ENCODE peak calls at places on chromosomes 3 and 15, in nine cellular contexts. B, S, Q, P, D, T, V, I and E are unnamed samples.

GRCh38 chr3:177146646-177147045 is 50.6 kb downstream of the TBL1XR1 start:
- DNase-seq in I (no peak), S (no peak), B (peak; percentile 80), Q (no peak), P (no peak), T (no peak), V (no peak), D (no peak), E (peak; percentile 3)

GRCh38 chr15:79967331-79968182 is 3.4 kb downstream of the BCL2A1 start:
- DNase-seq in V (no peak), D (no peak), P (no peak), I (no peak), T (no peak), B (no peak), S (no peak), Q (no peak), E (no peak)

GRCh38 chr3:65953301-65953812 is 85.4 kb downstream of the MAGI1 start:
- DNase-seq in S (no peak), P (no peak), Q (peak; percentile 66), D (no peak), V (no peak), I (peak; percentile 28), B (no peak), T (no peak), E (no peak)

GRCh38 chr15:49343546-49343945 is 79.5 kb upstream of the FGF7 start:
- DNase-seq in S (no peak), D (no peak), P (no peak), I (no peak), Q (no peak), V (no peak), B (no peak), T (no peak), E (no peak)

GRCh38 chr3:149277338-149277813 is 55.7 kb upstream of the CP start:
- DNase-seq in Q (no peak), T (no peak), D (no peak), B (peak; percentile 77), S (no peak), V (no peak), P (no peak), I (peak; percentile 81), E (no peak)

GRCh38 chr3:185630182-185630622 is 44.1 kb downstream of the SENP2 start:
- DNase-seq in P (peak; percentile 53), S (peak; percentile 71), T (no peak), V (no peak), I (peak; percentile 53), Q (peak; percentile 44), D (no peak), B (peak; percentile 77), E (no peak)

GRCh38 chr3:71583569-71584215 is at the start of gene FOXP1:
- DNase-seq in P (peak; percentile 69), S (peak; percentile 77), T (peak; percentile 56), D (peak; percentile 85), I (peak; percentile 59), V (peak; percentile 76), B (peak; percentile 63), Q (peak; percentile 71), E (peak; percentile 53)

GRCh38 chr15:33729648-33730047 is 238.6 kb upstream of the CHRM5 start:
- DNase-seq in T (no peak), V (no peak), Q (no peak), B (peak; percentile 27), D (no peak), P (no peak), I (no peak), S (no peak), E (no peak)

GRCh38 chr3:161149529-161149928 is 44.4 kb upstream of the B3GALNT1 start:
- DNase-seq in V (no peak), P (no peak), S (no peak), Q (no peak), B (peak; percentile 70), T (no peak), D (no peak), I (peak; percentile 56), E (no peak)

GRCh38 chr3:108485146-108485545 is 25.2 kb downstream of the MYH15 start:
- DNase-seq in P (no peak), D (no peak), B (no peak), I (no peak), V (no peak), Q (peak; percentile 11), T (peak; percentile 57), S (no peak), E (no peak)

GRCh38 chr3:52056521-52056967 is at the start of gene DUSP7:
- DNase-seq in T (peak; percentile 76), I (no peak), D (no peak), S (peak; percentile 79), Q (peak; percentile 64), P (peak; percentile 76), V (no peak), B (peak; percentile 39), E (no peak)

GRCh38 chr3:55013145-55013544 is 85.3 kb upstream of the LRTM1 start:
- DNase-seq in T (no peak), S (no peak), V (no peak), P (no peak), Q (no peak), D (no peak), I (peak; percentile 46), B (peak; percentile 67), E (no peak)

GRCh38 chr3:23601020-23601822 is 204.5 kb upstream of the UBE2E1 start:
- DNase-seq in B (peak; percentile 28), P (no peak), V (no peak), D (no peak), I (no peak), T (no peak), S (no peak), Q (no peak), E (no peak)

GRCh38 chr3:59444293-59444671 is 394.5 kb upstream of the CFAP20DC start:
- DNase-seq in Q (no peak), P (no peak), V (no peak), T (no peak), I (no peak), D (no peak), S (no peak), B (no peak), E (no peak)

GRCh38 chr3:151085889-151086483 is 522 bp downstream of the MED12L start:
- DNase-seq in Q (peak; percentile 13), B (no peak), I (no peak), P (peak; percentile 23), S (no peak), T (peak; percentile 75), V (no peak), D (no peak), E (no peak)

GRCh38 chr15:91849749-91850161 is 3.8 kb upstream of the SLCO3A1 start:
- DNase-seq in P (no peak), Q (no peak), B (peak; percentile 71), T (no peak), S (no peak), I (peak; percentile 18), V (no peak), D (no peak), E (peak; percentile 12)

GRCh38 chr15:52653451-52653964 is 25.7 kb downstream of the ATOSA start:
- DNase-seq in T (no peak), B (peak; percentile 83), D (no peak), I (peak; percentile 86), P (no peak), V (no peak), S (no peak), Q (no peak), E (peak; percentile 54)

GRCh38 chr3:156643729-156644389 is 30.5 kb upstream of the TIPARP start:
- DNase-seq in T (no peak), I (peak; percentile 60), Q (no peak), P (no peak), S (no peak), D (no peak), B (peak; percentile 34), V (no peak), E (no peak)

GRCh38 chr3:107430214-107431047 is 53.2 kb downstream of the CCDC54 start:
- DNase-seq in I (peak; percentile 33), P (peak; percentile 23), Q (peak; percentile 12), V (no peak), D (no peak), S (no peak), B (peak; percentile 51), T (no peak), E (no peak)

GRCh38 chr3:115975353-115975752 is 352.0 kb downstream of the GAP43 start:
- DNase-seq in P (no peak), D (no peak), S (no peak), B (peak; percentile 75), Q (no peak), I (peak; percentile 69), V (no peak), T (no peak), E (no peak)

GRCh38 chr15:31306426-31307269 is 20.0 kb upstream of the KLF13 start:
- DNase-seq in B (no peak), I (no peak), D (peak; percentile 79), T (peak; percentile 88), Q (peak; percentile 53), V (no peak), S (peak; percentile 69), P (no peak), E (no peak)

GRCh38 chr3:11770477-11771381 is 76.0 kb downstream of the TAMM41 start:
- DNase-seq in I (peak; percentile 84), S (peak; percentile 29), B (peak; percentile 85), P (peak; percentile 48), T (peak; percentile 47), D (peak; percentile 89), V (peak; percentile 61), Q (peak; percentile 70), E (peak; percentile 47)

GRCh38 chr15:46442901-46443590 is 808.2 kb downstream of the SQOR start:
- DNase-seq in I (no peak), Q (no peak), S (no peak), V (no peak), T (no peak), D (no peak), P (no peak), B (peak; percentile 15), E (no peak)

GRCh38 chr15:29919380-29919881 is 97.2 kb upstream of the TJP1 start:
- DNase-seq in D (no peak), P (no peak), Q (no peak), I (no peak), T (peak; percentile 20), V (no peak), B (no peak), S (no peak), E (no peak)
- TF ChIP-seq CTCF in D (no peak), P (no peak), Q (no peak), I (no peak), T (no peak), V (no peak), B (no peak), S (no peak), E (no peak)

GRCh38 chr15:73894133-73894814 is 20.9 kb downstream of the TBC1D21 start:
- DNase-seq in Q (no peak), D (peak; percentile 67), I (no peak), P (no peak), V (no peak), S (no peak), T (no peak), B (no peak), E (no peak)
- TF ChIP-seq CTCF in Q (no peak), D (no peak), I (no peak), P (no peak), V (no peak), S (no peak), T (no peak), B (no peak), E (no peak)

GRCh38 chr15:67164811-67165652 is 89.4 kb downstream of the AAGAB start:
- DNase-seq in P (peak; percentile 17), S (peak; percentile 56), I (peak; percentile 88), Q (no peak), B (peak; percentile 87), V (no peak), T (no peak), D (no peak), E (no peak)
- TF ChIP-seq CTCF in P (no peak), S (no peak), I (peak; percentile 42), Q (no peak), B (no peak), V (no peak), T (no peak), D (no peak), E (no peak)

GRCh38 chr3:159266779-159267178 is 464.9 kb downstream of the MFSD1 start:
- DNase-seq in B (peak; percentile 41), S (no peak), P (no peak), T (peak; percentile 67), I (no peak), V (no peak), Q (no peak), D (no peak), E (no peak)
- TF ChIP-seq CTCF in B (peak; percentile 46), S (peak; percentile 41), P (no peak), T (peak; percentile 82), I (peak; percentile 60), V (peak; percentile 18), Q (peak; percentile 65), D (no peak), E (no peak)